ENCODE peak calls at places on chromosomes 12 and 14, in eight cellular contexts. One of them, this sample, is unnamed.

GRCh38 chr12:91109148-91109564 is 2.1 kb downstream of the LUM start:
- DNase-seq in H1: peak
- DNase-seq in WTC11: peak
- DNase-seq in endothelial cell of umbilical vein: peak
- DNase-seq in A549: no peak
- DNase-seq in GM12878: peak
- DNase-seq in HepG2: peak
- DNase-seq in HCT116: peak
- DNase-seq in this sample: peak

GRCh38 chr12:50188875-50189575 is 21.9 kb upstream of the CERS5 start:
- DNase-seq in H1: no peak
- DNase-seq in WTC11: no peak
- DNase-seq in endothelial cell of umbilical vein: no peak
- DNase-seq in A549: no peak
- DNase-seq in GM12878: no peak
- DNase-seq in HepG2: no peak
- DNase-seq in HCT116: no peak
- DNase-seq in this sample: no peak

GRCh38 chr12:61043838-61044237 is 1216.4 kb upstream of the USP15 start:
- DNase-seq in H1: no peak
- DNase-seq in WTC11: no peak
- DNase-seq in endothelial cell of umbilical vein: no peak
- DNase-seq in A549: no peak
- DNase-seq in GM12878: no peak
- DNase-seq in HepG2: no peak
- DNase-seq in HCT116: no peak
- DNase-seq in this sample: no peak

GRCh38 chr12:63997198-63997597 is 152.7 kb downstream of the SRGAP1 start:
- DNase-seq in H1: no peak
- DNase-seq in WTC11: no peak
- DNase-seq in endothelial cell of umbilical vein: no peak
- DNase-seq in A549: no peak
- DNase-seq in GM12878: no peak
- DNase-seq in HepG2: no peak
- DNase-seq in HCT116: no peak
- DNase-seq in this sample: no peak

GRCh38 chr14:38238332-38238731 is 17.6 kb downstream of the CLEC14A start:
- DNase-seq in H1: no peak
- DNase-seq in WTC11: no peak
- DNase-seq in endothelial cell of umbilical vein: peak
- DNase-seq in A549: no peak
- DNase-seq in GM12878: no peak
- DNase-seq in HepG2: no peak
- DNase-seq in HCT116: no peak
- DNase-seq in this sample: no peak

GRCh38 chr12:118307069-118307954 is 65.4 kb downstream of the TAOK3 start:
- DNase-seq in H1: no peak
- DNase-seq in WTC11: no peak
- DNase-seq in endothelial cell of umbilical vein: peak
- DNase-seq in A549: no peak
- DNase-seq in GM12878: peak
- DNase-seq in HepG2: no peak
- DNase-seq in HCT116: no peak
- DNase-seq in this sample: peak

GRCh38 chr14:94390372-94391086 is 2.1 kb upstream of the SERPINA1 start:
- DNase-seq in H1: no peak
- DNase-seq in WTC11: no peak
- DNase-seq in endothelial cell of umbilical vein: no peak
- DNase-seq in A549: no peak
- DNase-seq in GM12878: no peak
- DNase-seq in HepG2: no peak
- DNase-seq in HCT116: no peak
- DNase-seq in this sample: peak

GRCh38 chr12:14777271-14777670 is 26.0 kb downstream of the WBP11 start:
- DNase-seq in H1: no peak
- DNase-seq in WTC11: no peak
- DNase-seq in endothelial cell of umbilical vein: no peak
- DNase-seq in A549: no peak
- DNase-seq in GM12878: no peak
- DNase-seq in HepG2: peak
- DNase-seq in HCT116: no peak
- DNase-seq in this sample: no peak

GRCh38 chr14:95480109-95480886 is 36.2 kb downstream of the SYNE3 start:
- DNase-seq in H1: no peak
- DNase-seq in WTC11: no peak
- DNase-seq in endothelial cell of umbilical vein: no peak
- DNase-seq in A549: no peak
- DNase-seq in GM12878: no peak
- DNase-seq in HepG2: no peak
- DNase-seq in HCT116: no peak
- DNase-seq in this sample: no peak

GRCh38 chr12:85949253-85949652 is 75.2 kb downstream of the NTS start:
- DNase-seq in H1: no peak
- DNase-seq in WTC11: no peak
- DNase-seq in endothelial cell of umbilical vein: no peak
- DNase-seq in A549: no peak
- DNase-seq in GM12878: no peak
- DNase-seq in HepG2: no peak
- DNase-seq in HCT116: no peak
- DNase-seq in this sample: no peak

GRCh38 chr14:31930493-31931225 is 146.4 kb upstream of the ARHGAP5 start:
- DNase-seq in H1: no peak
- DNase-seq in WTC11: no peak
- DNase-seq in endothelial cell of umbilical vein: no peak
- DNase-seq in A549: peak
- DNase-seq in GM12878: no peak
- DNase-seq in HepG2: peak
- DNase-seq in HCT116: no peak
- DNase-seq in this sample: peak

GRCh38 chr14:52879958-52880357 is 70.9 kb downstream of the FERMT2 start:
- DNase-seq in H1: no peak
- DNase-seq in WTC11: no peak
- DNase-seq in endothelial cell of umbilical vein: no peak
- DNase-seq in A549: no peak
- DNase-seq in GM12878: no peak
- DNase-seq in HepG2: no peak
- DNase-seq in HCT116: no peak
- DNase-seq in this sample: no peak

GRCh38 chr14:62117718-62118164 is 355.5 kb downstream of the SNAPC1 start:
- DNase-seq in H1: no peak
- DNase-seq in WTC11: no peak
- DNase-seq in endothelial cell of umbilical vein: no peak
- DNase-seq in A549: no peak
- DNase-seq in GM12878: no peak
- DNase-seq in HepG2: no peak
- DNase-seq in HCT116: no peak
- DNase-seq in this sample: no peak

GRCh38 chr12:47844264-47845020 is 24.7 kb upstream of the HDAC7 start:
- DNase-seq in H1: no peak
- DNase-seq in WTC11: no peak
- DNase-seq in endothelial cell of umbilical vein: no peak
- DNase-seq in A549: no peak
- DNase-seq in GM12878: no peak
- DNase-seq in HepG2: no peak
- DNase-seq in HCT116: no peak
- DNase-seq in this sample: no peak

GRCh38 chr14:89428556-89429196 is 11.6 kb upstream of the FOXN3 start:
- DNase-seq in H1: no peak
- DNase-seq in WTC11: no peak
- DNase-seq in endothelial cell of umbilical vein: no peak
- DNase-seq in A549: no peak
- DNase-seq in GM12878: no peak
- DNase-seq in HepG2: no peak
- DNase-seq in HCT116: no peak
- DNase-seq in this sample: no peak

GRCh38 chr14:38578278-38578681 is 322.4 kb upstream of the CLEC14A start:
- DNase-seq in H1: no peak
- DNase-seq in WTC11: peak
- DNase-seq in endothelial cell of umbilical vein: no peak
- DNase-seq in A549: no peak
- DNase-seq in GM12878: no peak
- DNase-seq in HepG2: no peak
- DNase-seq in HCT116: no peak
- DNase-seq in this sample: peak

GRCh38 chr12:64256166-64256800 is 34.2 kb upstream of the KICS2 start:
- DNase-seq in H1: no peak
- DNase-seq in WTC11: no peak
- DNase-seq in endothelial cell of umbilical vein: peak
- DNase-seq in A549: no peak
- DNase-seq in GM12878: no peak
- DNase-seq in HepG2: peak
- DNase-seq in HCT116: peak
- DNase-seq in this sample: peak

GRCh38 chr12:48932878-48933277 is 7.6 kb upstream of the FKBP11 start:
- DNase-seq in H1: no peak
- DNase-seq in WTC11: no peak
- DNase-seq in endothelial cell of umbilical vein: no peak
- DNase-seq in A549: no peak
- DNase-seq in GM12878: no peak
- DNase-seq in HepG2: no peak
- DNase-seq in HCT116: no peak
- DNase-seq in this sample: no peak

GRCh38 chr12:60262378-60262777 is 666.5 kb downstream of the SLC16A7 start:
- DNase-seq in H1: no peak
- DNase-seq in WTC11: no peak
- DNase-seq in endothelial cell of umbilical vein: peak
- DNase-seq in A549: no peak
- DNase-seq in GM12878: no peak
- DNase-seq in HepG2: no peak
- DNase-seq in HCT116: no peak
- DNase-seq in this sample: no peak

GRCh38 chr14:22243971-22244581 is 344.9 kb downstream of the DAD1 start:
- DNase-seq in H1: no peak
- DNase-seq in WTC11: no peak
- DNase-seq in endothelial cell of umbilical vein: no peak
- DNase-seq in A549: no peak
- DNase-seq in GM12878: no peak
- DNase-seq in HepG2: no peak
- DNase-seq in HCT116: no peak
- DNase-seq in this sample: no peak

GRCh38 chr14:104383088-104383805 is 196.3 kb upstream of the C14orf180 start:
- DNase-seq in H1: no peak
- DNase-seq in WTC11: no peak
- DNase-seq in endothelial cell of umbilical vein: no peak
- DNase-seq in A549: no peak
- DNase-seq in GM12878: no peak
- DNase-seq in HepG2: no peak
- DNase-seq in HCT116: no peak
- DNase-seq in this sample: no peak

DNA sequence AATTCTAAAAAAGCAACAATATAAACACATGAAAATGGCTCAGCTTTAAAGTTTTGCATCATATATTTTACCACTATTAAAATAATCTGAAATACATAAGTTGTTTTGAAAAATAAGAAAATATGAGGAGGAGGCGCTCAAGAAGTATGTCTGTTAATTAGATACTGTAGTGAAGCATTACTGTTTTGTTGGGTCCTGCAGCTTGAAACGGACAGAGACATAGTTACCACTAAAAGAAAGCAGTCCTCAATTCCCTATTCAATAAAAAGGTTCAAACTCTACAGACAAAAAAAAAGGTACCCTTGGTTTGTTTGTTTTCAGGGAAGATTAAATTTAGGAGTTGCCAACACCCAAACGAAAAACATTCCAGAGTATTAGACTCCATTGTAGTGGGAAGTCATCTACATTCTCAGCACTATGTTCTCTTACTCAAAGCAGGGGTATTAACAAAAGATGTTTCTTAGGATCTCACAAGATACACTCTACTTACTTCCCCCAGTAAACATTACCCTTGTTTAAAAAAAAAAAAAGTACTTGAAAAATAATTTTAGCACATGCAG is 3.0 kb downstream of the PAWR start:
- DNase-seq in H1: no peak
- DNase-seq in WTC11: no peak
- DNase-seq in endothelial cell of umbilical vein: peak
- DNase-seq in A549: no peak
- DNase-seq in GM12878: no peak
- DNase-seq in HepG2: no peak
- DNase-seq in HCT116: no peak
- DNase-seq in this sample: no peak
- TF ChIP-seq MAX in H1: no peak
- TF ChIP-seq MAX in WTC11: no peak
- TF ChIP-seq MAX in endothelial cell of umbilical vein: no peak
- TF ChIP-seq MAX in A549: no peak
- TF ChIP-seq MAX in GM12878: no peak
- TF ChIP-seq MAX in HepG2: no peak
- TF ChIP-seq MAX in HCT116: no peak
- TF ChIP-seq MAX in this sample: no peak

GRCh38 chr14:57390806-57391562 is 598 bp downstream of the NAA30 start:
- DNase-seq in H1: peak
- DNase-seq in WTC11: peak
- DNase-seq in endothelial cell of umbilical vein: peak
- DNase-seq in A549: peak
- DNase-seq in GM12878: no peak
- DNase-seq in HepG2: no peak
- DNase-seq in HCT116: no peak
- DNase-seq in this sample: peak
- TF ChIP-seq CTCF in H1: no peak
- TF ChIP-seq CTCF in WTC11: no peak
- TF ChIP-seq CTCF in endothelial cell of umbilical vein: no peak
- TF ChIP-seq CTCF in A549: no peak
- TF ChIP-seq CTCF in GM12878: no peak
- TF ChIP-seq CTCF in HepG2: no peak
- TF ChIP-seq CTCF in HCT116: no peak
- TF ChIP-seq CTCF in this sample: no peak

DNA sequence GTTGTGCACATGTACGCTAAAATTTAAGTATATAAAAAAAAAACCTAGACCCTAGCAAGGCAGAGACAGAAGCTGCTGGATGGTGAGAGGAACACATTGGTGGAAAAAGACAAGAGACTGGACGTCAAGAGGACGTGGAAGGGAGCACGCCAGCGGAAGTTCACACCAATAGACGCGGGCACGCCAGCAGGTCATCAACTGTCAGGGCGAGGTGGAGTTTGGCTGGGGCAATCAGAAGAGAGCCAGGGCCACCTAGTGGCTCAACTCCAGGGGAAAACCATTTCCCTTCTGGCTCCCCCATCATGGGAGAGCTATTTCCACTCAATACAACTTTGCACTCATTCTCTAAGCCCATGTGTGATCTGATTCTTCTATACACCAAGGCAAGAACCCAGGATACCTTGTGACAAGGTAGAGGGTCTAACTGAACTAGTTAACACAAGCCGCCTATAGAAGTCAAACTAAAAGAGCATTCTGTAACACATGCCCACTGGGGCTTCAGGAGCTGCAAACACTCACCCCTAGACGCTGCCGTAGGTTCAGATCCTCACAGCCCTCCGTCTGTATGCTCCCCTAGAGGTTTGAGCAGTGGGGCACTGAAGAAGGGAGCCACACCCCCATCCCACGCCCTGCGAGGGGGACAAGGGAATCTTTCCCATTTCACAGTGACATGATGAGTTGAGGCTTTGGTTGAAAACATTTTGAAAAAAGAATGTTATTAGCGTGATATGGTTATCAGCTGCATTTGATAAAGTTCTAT is 702.7 kb downstream of the TMTC2 start:
- DNase-seq in H1: peak
- DNase-seq in WTC11: peak
- DNase-seq in endothelial cell of umbilical vein: no peak
- DNase-seq in A549: no peak
- DNase-seq in GM12878: no peak
- DNase-seq in HepG2: no peak
- DNase-seq in HCT116: peak
- DNase-seq in this sample: peak
- TF ChIP-seq MAX in H1: peak
- TF ChIP-seq MAX in WTC11: peak
- TF ChIP-seq MAX in endothelial cell of umbilical vein: no peak
- TF ChIP-seq MAX in A549: peak
- TF ChIP-seq MAX in GM12878: no peak
- TF ChIP-seq MAX in HepG2: no peak
- TF ChIP-seq MAX in HCT116: no peak
- TF ChIP-seq MAX in this sample: no peak

GRCh38 chr14:76810953-76811400 is 1.7 kb downstream of the ANGEL1 start:
- DNase-seq in H1: no peak
- DNase-seq in WTC11: no peak
- DNase-seq in endothelial cell of umbilical vein: peak
- DNase-seq in A549: peak
- DNase-seq in GM12878: no peak
- DNase-seq in HepG2: peak
- DNase-seq in HCT116: peak
- DNase-seq in this sample: peak
- TF ChIP-seq CTCF in H1: peak
- TF ChIP-seq CTCF in WTC11: no peak
- TF ChIP-seq CTCF in endothelial cell of umbilical vein: peak
- TF ChIP-seq CTCF in A549: peak
- TF ChIP-seq CTCF in GM12878: peak
- TF ChIP-seq CTCF in HepG2: peak
- TF ChIP-seq CTCF in HCT116: peak
- TF ChIP-seq CTCF in this sample: peak

This sample was measured in NB4.